ENCODE peak calls at places on chromosomes 13 and 19, in six cellular contexts. One of them, this sample, is unnamed.

GRCh38 chr19:55353803-55354697 is 469 bp downstream of the COX6B2 start:
- DNase-seq in colonic mucosa: peak
- DNase-seq in cardiac fibroblast: peak
- DNase-seq in activated B cell treated with CpG ODN at 0.5 μM for 24 hours: peak
- DNase-seq in MCF 10A: no peak
- DNase-seq in tibial artery: no peak
- DNase-seq in this sample: no peak

GRCh38 chr13:98222081-98222554 is 45.0 kb upstream of the RNF113B start:
- DNase-seq in cardiac fibroblast: no peak
- DNase-seq in tibial artery: no peak
- DNase-seq in colonic mucosa: peak
- DNase-seq in MCF 10A: no peak
- DNase-seq in activated B cell treated with CpG ODN at 0.5 μM for 24 hours: no peak
- DNase-seq in this sample: no peak

GRCh38 chr19:29111581-29111980 is 101.4 kb downstream of the UQCRFS1 start:
- DNase-seq in tibial artery: peak
- DNase-seq in activated B cell treated with CpG ODN at 0.5 μM for 24 hours: no peak
- DNase-seq in colonic mucosa: no peak
- DNase-seq in cardiac fibroblast: no peak
- DNase-seq in MCF 10A: no peak
- DNase-seq in this sample: no peak

GRCh38 chr13:52348983-52349780 is 56.8 kb downstream of the THSD1 start:
- DNase-seq in tibial artery: no peak
- DNase-seq in colonic mucosa: peak
- DNase-seq in activated B cell treated with CpG ODN at 0.5 μM for 24 hours: no peak
- DNase-seq in cardiac fibroblast: peak
- DNase-seq in MCF 10A: peak
- DNase-seq in this sample: no peak

GRCh38 chr19:584240-585001 is 5.3 kb upstream of the HCN2 start:
- DNase-seq in tibial artery: no peak
- DNase-seq in MCF 10A: peak
- DNase-seq in activated B cell treated with CpG ODN at 0.5 μM for 24 hours: peak
- DNase-seq in colonic mucosa: no peak
- DNase-seq in cardiac fibroblast: peak
- DNase-seq in this sample: no peak

GRCh38 chr19:37452500-37453245 is 14.6 kb downstream of the ZNF569 start:
- DNase-seq in cardiac fibroblast: no peak
- DNase-seq in MCF 10A: no peak
- DNase-seq in colonic mucosa: no peak
- DNase-seq in tibial artery: no peak
- DNase-seq in activated B cell treated with CpG ODN at 0.5 μM for 24 hours: no peak
- DNase-seq in this sample: no peak

GRCh38 chr13:101204270-101205011 is 211.9 kb downstream of the NALCN start:
- DNase-seq in activated B cell treated with CpG ODN at 0.5 μM for 24 hours: no peak
- DNase-seq in tibial artery: no peak
- DNase-seq in cardiac fibroblast: peak
- DNase-seq in MCF 10A: no peak
- DNase-seq in colonic mucosa: no peak
- DNase-seq in this sample: no peak

GRCh38 chr13:31987071-31987470 is 44.5 kb upstream of the FRY start:
- DNase-seq in tibial artery: no peak
- DNase-seq in MCF 10A: no peak
- DNase-seq in cardiac fibroblast: no peak
- DNase-seq in activated B cell treated with CpG ODN at 0.5 μM for 24 hours: no peak
- DNase-seq in colonic mucosa: no peak
- DNase-seq in this sample: no peak

GRCh38 chr13:32905063-32905863 is 111.0 kb upstream of the KL start:
- DNase-seq in MCF 10A: peak
- DNase-seq in tibial artery: no peak
- DNase-seq in activated B cell treated with CpG ODN at 0.5 μM for 24 hours: no peak
- DNase-seq in cardiac fibroblast: no peak
- DNase-seq in colonic mucosa: no peak
- DNase-seq in this sample: no peak

GRCh38 chr19:57978586-57979289 is 4.4 kb upstream of the C19orf18 start:
- DNase-seq in activated B cell treated with CpG ODN at 0.5 μM for 24 hours: no peak
- DNase-seq in MCF 10A: peak
- DNase-seq in colonic mucosa: no peak
- DNase-seq in cardiac fibroblast: peak
- DNase-seq in tibial artery: no peak
- DNase-seq in this sample: no peak

GRCh38 chr13:78830508-78830907 is 171.6 kb upstream of the OBI1 start:
- DNase-seq in colonic mucosa: no peak
- DNase-seq in tibial artery: no peak
- DNase-seq in MCF 10A: no peak
- DNase-seq in activated B cell treated with CpG ODN at 0.5 μM for 24 hours: no peak
- DNase-seq in cardiac fibroblast: no peak
- DNase-seq in this sample: no peak
- TF ChIP-seq CTCF in colonic mucosa: no peak
- TF ChIP-seq CTCF in tibial artery: no peak
- TF ChIP-seq CTCF in MCF 10A: no peak
- TF ChIP-seq CTCF in activated B cell treated with CpG ODN at 0.5 μM for 24 hours: no peak
- TF ChIP-seq CTCF in cardiac fibroblast: no peak
- TF ChIP-seq CTCF in this sample: no peak

DNA sequence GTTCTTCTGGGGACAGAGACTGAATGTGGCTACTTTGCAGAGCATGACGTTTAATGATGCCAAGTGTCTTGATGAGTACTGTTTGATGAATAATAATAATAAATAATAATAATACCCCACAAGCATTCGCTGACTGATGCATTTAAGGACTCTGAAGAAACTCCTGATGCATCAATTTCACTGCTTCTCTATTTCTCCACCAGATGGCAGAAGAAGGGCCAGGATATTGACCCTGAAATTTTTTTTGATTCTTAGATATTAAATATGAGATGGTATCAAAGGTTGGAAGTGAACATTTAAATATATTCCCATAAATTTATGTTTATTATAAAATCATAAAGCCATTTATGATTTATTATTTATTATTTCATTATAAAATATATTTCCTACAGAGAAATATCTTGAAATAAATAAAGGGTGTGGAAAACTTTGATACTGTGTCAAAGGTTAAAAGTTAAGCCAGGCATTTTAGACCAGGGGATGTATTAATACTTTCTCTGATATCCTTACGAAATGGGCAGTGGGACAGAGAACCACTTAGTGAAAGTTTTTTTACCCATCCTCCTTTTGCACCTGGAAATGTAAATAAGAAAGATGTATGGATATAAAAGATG is 170.9 kb downstream of the LACC1 start:
- DNase-seq in MCF 10A: peak
- DNase-seq in colonic mucosa: no peak
- DNase-seq in tibial artery: no peak
- DNase-seq in activated B cell treated with CpG ODN at 0.5 μM for 24 hours: no peak
- DNase-seq in cardiac fibroblast: peak
- DNase-seq in this sample: no peak
- TF ChIP-seq CTCF in MCF 10A: peak
- TF ChIP-seq CTCF in colonic mucosa: peak
- TF ChIP-seq CTCF in tibial artery: peak
- TF ChIP-seq CTCF in activated B cell treated with CpG ODN at 0.5 μM for 24 hours: no peak
- TF ChIP-seq CTCF in cardiac fibroblast: peak
- TF ChIP-seq CTCF in this sample: peak

DNA sequence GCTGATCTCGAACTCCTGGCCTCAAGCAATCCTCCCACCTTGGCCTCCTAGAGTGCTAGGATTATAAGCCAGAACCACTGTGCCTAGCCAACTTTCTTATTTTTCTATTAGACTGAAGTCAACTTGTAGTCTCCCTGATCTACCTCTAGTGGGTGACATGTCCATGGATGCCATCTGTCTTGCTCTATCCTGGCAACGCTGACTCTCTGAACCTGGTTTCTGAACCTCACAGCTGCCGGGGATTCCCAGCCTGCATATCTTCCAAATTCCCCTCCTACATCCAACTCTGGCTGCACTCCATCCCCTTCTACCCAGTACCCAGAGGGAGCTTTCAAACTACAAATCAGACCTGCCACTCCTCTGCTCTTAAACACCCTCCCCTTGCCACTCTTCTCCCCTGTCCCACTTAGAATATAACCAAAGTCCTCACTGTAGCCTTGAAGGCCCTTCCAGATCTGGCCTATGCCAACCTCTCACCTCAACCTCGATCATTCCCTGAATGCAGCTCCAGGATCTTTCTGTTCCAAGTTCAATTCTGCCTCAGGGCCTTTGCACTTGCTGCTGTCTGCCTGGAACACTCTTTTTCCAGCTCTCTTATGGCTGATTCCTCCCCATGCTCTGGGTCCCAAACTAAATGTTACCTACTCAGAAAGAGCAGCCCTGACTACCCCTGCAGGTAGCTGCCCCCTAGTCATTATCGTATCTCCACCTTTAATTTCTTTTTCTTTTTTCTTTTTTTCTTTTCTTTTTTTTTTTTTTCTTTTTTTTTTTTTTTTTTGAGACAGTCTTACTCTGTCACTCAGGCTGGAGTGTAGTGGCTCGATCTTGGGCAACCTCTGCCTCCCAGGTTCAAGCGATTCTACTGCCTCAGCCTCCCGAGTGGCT is 2.2 kb downstream of the CLIP3 start:
- DNase-seq in tibial artery: no peak
- DNase-seq in cardiac fibroblast: peak
- DNase-seq in MCF 10A: peak
- DNase-seq in colonic mucosa: no peak
- DNase-seq in activated B cell treated with CpG ODN at 0.5 μM for 24 hours: no peak
- DNase-seq in this sample: no peak
- TF ChIP-seq CTCF in tibial artery: no peak
- TF ChIP-seq CTCF in cardiac fibroblast: peak
- TF ChIP-seq CTCF in MCF 10A: no peak
- TF ChIP-seq CTCF in colonic mucosa: no peak
- TF ChIP-seq CTCF in activated B cell treated with CpG ODN at 0.5 μM for 24 hours: no peak
- TF ChIP-seq CTCF in this sample: no peak

DNA sequence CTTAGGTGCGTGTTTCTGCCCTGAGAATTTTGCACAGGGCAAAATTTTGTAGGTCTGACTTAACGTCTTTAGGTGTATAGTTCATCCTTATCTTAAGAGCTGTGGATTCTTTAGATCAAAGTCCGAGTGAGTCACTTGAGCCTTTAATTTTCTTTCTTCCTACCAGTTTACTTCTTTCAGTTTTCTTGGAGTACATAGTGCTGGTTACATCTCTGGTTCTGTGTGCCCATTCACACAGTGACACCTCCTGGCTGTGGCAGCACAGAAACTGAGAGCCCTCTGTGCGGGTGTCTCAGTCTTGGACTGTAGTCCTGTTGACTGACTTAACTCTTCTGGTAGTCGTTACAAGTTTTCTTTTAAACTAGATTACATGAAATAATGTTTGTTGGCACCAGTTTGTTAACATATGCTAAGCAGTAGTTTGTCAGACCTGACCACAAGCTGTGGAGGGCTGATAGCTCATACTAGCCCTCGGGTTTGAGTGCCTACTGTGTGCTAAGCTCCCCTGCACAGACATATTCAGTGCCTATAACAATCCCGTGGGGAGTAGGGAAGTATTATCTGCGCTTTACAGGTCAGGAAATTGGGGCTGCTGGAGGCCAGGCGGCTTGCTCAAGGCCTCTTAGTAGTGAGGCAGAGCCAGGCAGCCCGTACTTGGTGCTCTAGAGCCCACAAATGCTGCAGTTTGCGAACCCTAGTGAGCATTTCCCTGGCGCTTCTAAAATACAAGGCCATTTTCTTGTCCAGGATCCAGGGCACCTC is 1.6 kb downstream of the GATAD2A start:
- DNase-seq in MCF 10A: peak
- DNase-seq in cardiac fibroblast: peak
- DNase-seq in activated B cell treated with CpG ODN at 0.5 μM for 24 hours: no peak
- DNase-seq in tibial artery: no peak
- DNase-seq in colonic mucosa: peak
- DNase-seq in this sample: no peak
- TF ChIP-seq CTCF in MCF 10A: peak
- TF ChIP-seq CTCF in cardiac fibroblast: peak
- TF ChIP-seq CTCF in activated B cell treated with CpG ODN at 0.5 μM for 24 hours: no peak
- TF ChIP-seq CTCF in tibial artery: peak
- TF ChIP-seq CTCF in colonic mucosa: peak
- TF ChIP-seq CTCF in this sample: peak

DNA sequence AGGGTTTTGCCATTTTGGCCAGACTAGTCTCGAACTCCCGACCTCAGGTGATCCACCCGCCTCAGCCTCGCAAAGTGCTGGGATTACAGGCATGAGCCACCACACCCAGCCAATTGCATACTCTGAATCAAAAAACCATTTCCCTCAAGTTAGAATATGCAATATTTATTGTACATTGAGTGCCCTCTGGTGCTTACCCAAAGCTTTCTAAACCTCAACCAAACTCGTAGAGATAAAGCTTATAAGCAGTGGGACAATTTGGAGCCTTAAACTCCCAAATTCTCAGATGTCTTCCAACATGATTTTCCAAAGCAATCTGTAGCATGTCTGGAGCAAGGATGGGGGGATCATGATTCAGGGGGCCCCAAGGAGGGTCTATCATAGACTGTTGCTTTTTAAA is 22.4 kb downstream of the RFXAP start:
- DNase-seq in MCF 10A: no peak
- DNase-seq in colonic mucosa: no peak
- DNase-seq in cardiac fibroblast: no peak
- DNase-seq in tibial artery: no peak
- DNase-seq in activated B cell treated with CpG ODN at 0.5 μM for 24 hours: no peak
- DNase-seq in this sample: no peak
- TF ChIP-seq CTCF in MCF 10A: no peak
- TF ChIP-seq CTCF in colonic mucosa: no peak
- TF ChIP-seq CTCF in cardiac fibroblast: no peak
- TF ChIP-seq CTCF in tibial artery: no peak
- TF ChIP-seq CTCF in activated B cell treated with CpG ODN at 0.5 μM for 24 hours: no peak
- TF ChIP-seq CTCF in this sample: no peak

GRCh38 chr19:4405977-4406376 is 3.5 kb downstream of the CHAF1A start:
- DNase-seq in MCF 10A: no peak
- DNase-seq in colonic mucosa: no peak
- DNase-seq in tibial artery: no peak
- DNase-seq in cardiac fibroblast: no peak
- DNase-seq in activated B cell treated with CpG ODN at 0.5 μM for 24 hours: no peak
- DNase-seq in this sample: no peak

GRCh38 chr19:4401482-4402170 is 814 bp upstream of the CHAF1A start:
- DNase-seq in cardiac fibroblast: no peak
- DNase-seq in activated B cell treated with CpG ODN at 0.5 μM for 24 hours: no peak
- DNase-seq in MCF 10A: no peak
- DNase-seq in tibial artery: no peak
- DNase-seq in colonic mucosa: no peak
- DNase-seq in this sample: no peak

GRCh38 chr19:4399871-4400768 is at the start of gene SH3GL1:
- DNase-seq in cardiac fibroblast: peak
- DNase-seq in activated B cell treated with CpG ODN at 0.5 μM for 24 hours: peak
- DNase-seq in colonic mucosa: peak
- DNase-seq in MCF 10A: peak
- DNase-seq in tibial artery: peak
- DNase-seq in this sample: peak

GRCh38 chr19:4403005-4403761 is 743 bp downstream of the CHAF1A start:
- DNase-seq in tibial artery: no peak
- DNase-seq in activated B cell treated with CpG ODN at 0.5 μM for 24 hours: no peak
- DNase-seq in colonic mucosa: peak
- DNase-seq in cardiac fibroblast: no peak
- DNase-seq in MCF 10A: no peak
- DNase-seq in this sample: no peak

GRCh38 chr19:4402171-4403004 is at the start of gene CHAF1A:
- DNase-seq in cardiac fibroblast: peak
- DNase-seq in MCF 10A: peak
- DNase-seq in activated B cell treated with CpG ODN at 0.5 μM for 24 hours: peak
- DNase-seq in colonic mucosa: peak
- DNase-seq in tibial artery: peak
- DNase-seq in this sample: peak
- TF ChIP-seq CTCF in cardiac fibroblast: no peak
- TF ChIP-seq CTCF in MCF 10A: no peak
- TF ChIP-seq CTCF in activated B cell treated with CpG ODN at 0.5 μM for 24 hours: no peak
- TF ChIP-seq CTCF in colonic mucosa: no peak
- TF ChIP-seq CTCF in tibial artery: no peak
- TF ChIP-seq CTCF in this sample: no peak

GRCh38 chr19:44813331-44814131 is 4.6 kb downstream of the BCAM start:
- DNase-seq in activated B cell treated with CpG ODN at 0.5 μM for 24 hours: no peak
- DNase-seq in colonic mucosa: no peak
- DNase-seq in cardiac fibroblast: no peak
- DNase-seq in tibial artery: no peak
- DNase-seq in MCF 10A: no peak
- DNase-seq in this sample: no peak
- TF ChIP-seq CTCF in activated B cell treated with CpG ODN at 0.5 μM for 24 hours: no peak
- TF ChIP-seq CTCF in colonic mucosa: no peak
- TF ChIP-seq CTCF in cardiac fibroblast: no peak
- TF ChIP-seq CTCF in tibial artery: no peak
- TF ChIP-seq CTCF in MCF 10A: no peak
- TF ChIP-seq CTCF in this sample: no peak

This sample was measured in CD14-positive monocyte.